ENCODE peak calls at places on chromosomes 13 and 19, in nine cellular contexts. One of them, this sample, is unnamed.

GRCh38 chr13:25840931-25841330 is 210.9 kb downstream of the SHISA2 start:
- DNase-seq in HAP-1: no peak
- DNase-seq in globus pallidus: no peak
- DNase-seq in stimulated activated CD4-positive, alpha-beta T cell treated with anti-CD3 and anti-CD28 coated beads, Interleukin-2, amount 100 ng/mL, for 48 hours: no peak
- DNase-seq in stimulated activated naive CD8-positive, alpha-beta T cell treated with anti-CD3 and anti-CD28 coated beads, Interleukin-15, Interleukin-2, amounts not matched to agents 100 U/mL and 50 U/mL, for 24 hours: no peak
- DNase-seq in AG10803: no peak
- DNase-seq in AG04450: no peak
- DNase-seq in body of pancreas: no peak
- DNase-seq in NCI-H510A: no peak
- DNase-seq in this sample: no peak

GRCh38 chr19:20167020-20167644 is at the start of gene ZNF486:
- DNase-seq in HAP-1: no peak
- DNase-seq in globus pallidus: peak
- DNase-seq in stimulated activated CD4-positive, alpha-beta T cell treated with anti-CD3 and anti-CD28 coated beads, Interleukin-2, amount 100 ng/mL, for 48 hours: peak
- DNase-seq in stimulated activated naive CD8-positive, alpha-beta T cell treated with anti-CD3 and anti-CD28 coated beads, Interleukin-15, Interleukin-2, amounts not matched to agents 100 U/mL and 50 U/mL, for 24 hours: peak
- DNase-seq in AG10803: peak
- DNase-seq in AG04450: peak
- DNase-seq in body of pancreas: peak
- DNase-seq in NCI-H510A: peak
- DNase-seq in this sample: peak

GRCh38 chr13:48317511-48317981 is 14.0 kb downstream of the RB1 start:
- DNase-seq in HAP-1: no peak
- DNase-seq in globus pallidus: no peak
- DNase-seq in stimulated activated CD4-positive, alpha-beta T cell treated with anti-CD3 and anti-CD28 coated beads, Interleukin-2, amount 100 ng/mL, for 48 hours: no peak
- DNase-seq in stimulated activated naive CD8-positive, alpha-beta T cell treated with anti-CD3 and anti-CD28 coated beads, Interleukin-15, Interleukin-2, amounts not matched to agents 100 U/mL and 50 U/mL, for 24 hours: no peak
- DNase-seq in AG10803: no peak
- DNase-seq in AG04450: no peak
- DNase-seq in body of pancreas: no peak
- DNase-seq in NCI-H510A: no peak
- DNase-seq in this sample: no peak

GRCh38 chr13:110869805-110870706 is 44.8 kb downstream of the ANKRD10 start:
- DNase-seq in HAP-1: peak
- DNase-seq in globus pallidus: peak
- DNase-seq in stimulated activated CD4-positive, alpha-beta T cell treated with anti-CD3 and anti-CD28 coated beads, Interleukin-2, amount 100 ng/mL, for 48 hours: no peak
- DNase-seq in stimulated activated naive CD8-positive, alpha-beta T cell treated with anti-CD3 and anti-CD28 coated beads, Interleukin-15, Interleukin-2, amounts not matched to agents 100 U/mL and 50 U/mL, for 24 hours: peak
- DNase-seq in AG10803: peak
- DNase-seq in AG04450: peak
- DNase-seq in body of pancreas: peak
- DNase-seq in NCI-H510A: no peak
- DNase-seq in this sample: peak

GRCh38 chr13:107138468-107138867 is 570.5 kb upstream of the ARGLU1 start:
- DNase-seq in HAP-1: no peak
- DNase-seq in globus pallidus: no peak
- DNase-seq in stimulated activated CD4-positive, alpha-beta T cell treated with anti-CD3 and anti-CD28 coated beads, Interleukin-2, amount 100 ng/mL, for 48 hours: no peak
- DNase-seq in stimulated activated naive CD8-positive, alpha-beta T cell treated with anti-CD3 and anti-CD28 coated beads, Interleukin-15, Interleukin-2, amounts not matched to agents 100 U/mL and 50 U/mL, for 24 hours: no peak
- DNase-seq in AG10803: no peak
- DNase-seq in AG04450: no peak
- DNase-seq in body of pancreas: no peak
- DNase-seq in NCI-H510A: no peak
- DNase-seq in this sample: no peak

GRCh38 chr19:55535173-55535572 is 1.8 kb downstream of the SBK2 start:
- DNase-seq in HAP-1: no peak
- DNase-seq in globus pallidus: no peak
- DNase-seq in stimulated activated CD4-positive, alpha-beta T cell treated with anti-CD3 and anti-CD28 coated beads, Interleukin-2, amount 100 ng/mL, for 48 hours: no peak
- DNase-seq in stimulated activated naive CD8-positive, alpha-beta T cell treated with anti-CD3 and anti-CD28 coated beads, Interleukin-15, Interleukin-2, amounts not matched to agents 100 U/mL and 50 U/mL, for 24 hours: no peak
- DNase-seq in AG10803: no peak
- DNase-seq in AG04450: no peak
- DNase-seq in body of pancreas: no peak
- DNase-seq in NCI-H510A: no peak
- DNase-seq in this sample: no peak

GRCh38 chr19:50822661-50823208 is 852 bp downstream of the KLK1 start:
- DNase-seq in HAP-1: no peak
- DNase-seq in globus pallidus: no peak
- DNase-seq in stimulated activated CD4-positive, alpha-beta T cell treated with anti-CD3 and anti-CD28 coated beads, Interleukin-2, amount 100 ng/mL, for 48 hours: no peak
- DNase-seq in stimulated activated naive CD8-positive, alpha-beta T cell treated with anti-CD3 and anti-CD28 coated beads, Interleukin-15, Interleukin-2, amounts not matched to agents 100 U/mL and 50 U/mL, for 24 hours: no peak
- DNase-seq in AG10803: no peak
- DNase-seq in AG04450: no peak
- DNase-seq in body of pancreas: no peak
- DNase-seq in NCI-H510A: no peak
- DNase-seq in this sample: no peak

GRCh38 chr13:44271031-44271433 is 102.6 kb upstream of the SERP2 start:
- DNase-seq in HAP-1: no peak
- DNase-seq in globus pallidus: no peak
- DNase-seq in stimulated activated CD4-positive, alpha-beta T cell treated with anti-CD3 and anti-CD28 coated beads, Interleukin-2, amount 100 ng/mL, for 48 hours: no peak
- DNase-seq in stimulated activated naive CD8-positive, alpha-beta T cell treated with anti-CD3 and anti-CD28 coated beads, Interleukin-15, Interleukin-2, amounts not matched to agents 100 U/mL and 50 U/mL, for 24 hours: no peak
- DNase-seq in AG10803: peak
- DNase-seq in AG04450: peak
- DNase-seq in body of pancreas: no peak
- DNase-seq in NCI-H510A: no peak
- DNase-seq in this sample: no peak

GRCh38 chr19:3375221-3376088 is 9.1 kb downstream of the NFIC start:
- DNase-seq in HAP-1: no peak
- DNase-seq in globus pallidus: peak
- DNase-seq in stimulated activated CD4-positive, alpha-beta T cell treated with anti-CD3 and anti-CD28 coated beads, Interleukin-2, amount 100 ng/mL, for 48 hours: no peak
- DNase-seq in stimulated activated naive CD8-positive, alpha-beta T cell treated with anti-CD3 and anti-CD28 coated beads, Interleukin-15, Interleukin-2, amounts not matched to agents 100 U/mL and 50 U/mL, for 24 hours: no peak
- DNase-seq in AG10803: peak
- DNase-seq in AG04450: no peak
- DNase-seq in body of pancreas: peak
- DNase-seq in NCI-H510A: no peak
- DNase-seq in this sample: peak

GRCh38 chr13:110116072-110116487 is 190.9 kb downstream of the COL4A1 start:
- DNase-seq in HAP-1: peak
- DNase-seq in globus pallidus: no peak
- DNase-seq in stimulated activated CD4-positive, alpha-beta T cell treated with anti-CD3 and anti-CD28 coated beads, Interleukin-2, amount 100 ng/mL, for 48 hours: peak
- DNase-seq in stimulated activated naive CD8-positive, alpha-beta T cell treated with anti-CD3 and anti-CD28 coated beads, Interleukin-15, Interleukin-2, amounts not matched to agents 100 U/mL and 50 U/mL, for 24 hours: peak
- DNase-seq in AG10803: peak
- DNase-seq in AG04450: no peak
- DNase-seq in body of pancreas: peak
- DNase-seq in NCI-H510A: no peak
- DNase-seq in this sample: peak

GRCh38 chr13:77521194-77521593 is 14.3 kb upstream of the SCEL start:
- DNase-seq in HAP-1: no peak
- DNase-seq in globus pallidus: no peak
- DNase-seq in stimulated activated CD4-positive, alpha-beta T cell treated with anti-CD3 and anti-CD28 coated beads, Interleukin-2, amount 100 ng/mL, for 48 hours: no peak
- DNase-seq in stimulated activated naive CD8-positive, alpha-beta T cell treated with anti-CD3 and anti-CD28 coated beads, Interleukin-15, Interleukin-2, amounts not matched to agents 100 U/mL and 50 U/mL, for 24 hours: no peak
- DNase-seq in AG10803: no peak
- DNase-seq in AG04450: no peak
- DNase-seq in body of pancreas: no peak
- DNase-seq in NCI-H510A: no peak
- DNase-seq in this sample: no peak

GRCh38 chr19:16394681-16395375 is 70.2 kb downstream of the KLF2 start:
- DNase-seq in HAP-1: no peak
- DNase-seq in globus pallidus: no peak
- DNase-seq in stimulated activated CD4-positive, alpha-beta T cell treated with anti-CD3 and anti-CD28 coated beads, Interleukin-2, amount 100 ng/mL, for 48 hours: no peak
- DNase-seq in stimulated activated naive CD8-positive, alpha-beta T cell treated with anti-CD3 and anti-CD28 coated beads, Interleukin-15, Interleukin-2, amounts not matched to agents 100 U/mL and 50 U/mL, for 24 hours: no peak
- DNase-seq in AG10803: peak
- DNase-seq in AG04450: no peak
- DNase-seq in body of pancreas: peak
- DNase-seq in NCI-H510A: no peak
- DNase-seq in this sample: no peak

GRCh38 chr13:64675256-64675892 is 2554.8 kb downstream of the PCDH9 start:
- DNase-seq in HAP-1: no peak
- DNase-seq in globus pallidus: no peak
- DNase-seq in stimulated activated CD4-positive, alpha-beta T cell treated with anti-CD3 and anti-CD28 coated beads, Interleukin-2, amount 100 ng/mL, for 48 hours: no peak
- DNase-seq in stimulated activated naive CD8-positive, alpha-beta T cell treated with anti-CD3 and anti-CD28 coated beads, Interleukin-15, Interleukin-2, amounts not matched to agents 100 U/mL and 50 U/mL, for 24 hours: no peak
- DNase-seq in AG10803: peak
- DNase-seq in AG04450: peak
- DNase-seq in body of pancreas: no peak
- DNase-seq in NCI-H510A: no peak
- DNase-seq in this sample: no peak

GRCh38 chr13:32126298-32126697 is 94.7 kb downstream of the FRY start:
- DNase-seq in HAP-1: no peak
- DNase-seq in globus pallidus: no peak
- DNase-seq in stimulated activated CD4-positive, alpha-beta T cell treated with anti-CD3 and anti-CD28 coated beads, Interleukin-2, amount 100 ng/mL, for 48 hours: no peak
- DNase-seq in stimulated activated naive CD8-positive, alpha-beta T cell treated with anti-CD3 and anti-CD28 coated beads, Interleukin-15, Interleukin-2, amounts not matched to agents 100 U/mL and 50 U/mL, for 24 hours: no peak
- DNase-seq in AG10803: peak
- DNase-seq in AG04450: no peak
- DNase-seq in body of pancreas: no peak
- DNase-seq in NCI-H510A: no peak
- DNase-seq in this sample: no peak

GRCh38 chr13:99830931-99831330 is 140.6 kb downstream of the ZIC5 start:
- DNase-seq in HAP-1: no peak
- DNase-seq in globus pallidus: no peak
- DNase-seq in stimulated activated CD4-positive, alpha-beta T cell treated with anti-CD3 and anti-CD28 coated beads, Interleukin-2, amount 100 ng/mL, for 48 hours: no peak
- DNase-seq in stimulated activated naive CD8-positive, alpha-beta T cell treated with anti-CD3 and anti-CD28 coated beads, Interleukin-15, Interleukin-2, amounts not matched to agents 100 U/mL and 50 U/mL, for 24 hours: no peak
- DNase-seq in AG10803: no peak
- DNase-seq in AG04450: no peak
- DNase-seq in body of pancreas: no peak
- DNase-seq in NCI-H510A: no peak
- DNase-seq in this sample: no peak

GRCh38 chr19:2695288-2695866 is 7.1 kb downstream of the GNG7 start:
- DNase-seq in HAP-1: no peak
- DNase-seq in globus pallidus: peak
- DNase-seq in stimulated activated CD4-positive, alpha-beta T cell treated with anti-CD3 and anti-CD28 coated beads, Interleukin-2, amount 100 ng/mL, for 48 hours: no peak
- DNase-seq in stimulated activated naive CD8-positive, alpha-beta T cell treated with anti-CD3 and anti-CD28 coated beads, Interleukin-15, Interleukin-2, amounts not matched to agents 100 U/mL and 50 U/mL, for 24 hours: no peak
- DNase-seq in AG10803: no peak
- DNase-seq in AG04450: no peak
- DNase-seq in body of pancreas: peak
- DNase-seq in NCI-H510A: no peak
- DNase-seq in this sample: no peak

GRCh38 chr19:49983645-49984229 is 22.8 kb upstream of the SIGLEC11 start:
- DNase-seq in HAP-1: peak
- DNase-seq in globus pallidus: peak
- DNase-seq in stimulated activated CD4-positive, alpha-beta T cell treated with anti-CD3 and anti-CD28 coated beads, Interleukin-2, amount 100 ng/mL, for 48 hours: peak
- DNase-seq in stimulated activated naive CD8-positive, alpha-beta T cell treated with anti-CD3 and anti-CD28 coated beads, Interleukin-15, Interleukin-2, amounts not matched to agents 100 U/mL and 50 U/mL, for 24 hours: peak
- DNase-seq in AG10803: peak
- DNase-seq in AG04450: no peak
- DNase-seq in body of pancreas: peak
- DNase-seq in NCI-H510A: no peak
- DNase-seq in this sample: peak

GRCh38 chr19:19256072-19256969 is 16.8 kb downstream of the TM6SF2 start:
- DNase-seq in HAP-1: no peak
- DNase-seq in globus pallidus: no peak
- DNase-seq in stimulated activated CD4-positive, alpha-beta T cell treated with anti-CD3 and anti-CD28 coated beads, Interleukin-2, amount 100 ng/mL, for 48 hours: no peak
- DNase-seq in stimulated activated naive CD8-positive, alpha-beta T cell treated with anti-CD3 and anti-CD28 coated beads, Interleukin-15, Interleukin-2, amounts not matched to agents 100 U/mL and 50 U/mL, for 24 hours: no peak
- DNase-seq in AG10803: no peak
- DNase-seq in AG04450: no peak
- DNase-seq in body of pancreas: no peak
- DNase-seq in NCI-H510A: no peak
- DNase-seq in this sample: no peak

This sample was measured in K562.